ENCODE peak calls at places on chromosomes 3 and 15, in four cellular contexts. L, E, J and W are unnamed samples.

GRCh38 chr3:66490214-66490613 is 10.6 kb downstream of the LRIG1 start:
- DNase-seq in L (peak), J (no peak), E (peak), W (peak)

GRCh38 chr3:63809607-63810006 is 9.5 kb upstream of the C3orf49 start:
- DNase-seq in J (no peak), E (no peak), L (no peak), W (no peak)

GRCh38 chr15:23038741-23039150 is 623 bp downstream of the TUBGCP5 start:
- DNase-seq in J (no peak), E (no peak), L (no peak), W (peak)

GRCh38 chr3:100033814-100034490 is 80.3 kb downstream of the FILIP1L start:
- DNase-seq in L (no peak), J (no peak), E (no peak), W (no peak)

GRCh38 chr3:173584834-173585831 is 187.6 kb downstream of the NLGN1 start:
- DNase-seq in J (peak), L (peak), E (no peak), W (no peak)

GRCh38 chr3:114928989-114929620 is 218.0 kb downstream of the ZBTB20 start:
- DNase-seq in J (no peak), L (no peak), E (no peak), W (no peak)

GRCh38 chr3:5194341-5194740 is 6.8 kb downstream of the EDEM1 start:
- DNase-seq in L (peak), J (no peak), E (no peak), W (no peak)

GRCh38 chr3:134796313-134797079 is 1.4 kb downstream of the EPHB1 start:
- DNase-seq in L (no peak), E (no peak), J (no peak), W (no peak)

GRCh38 chr3:8838765-8839423 is 69.5 kb upstream of the OXTR start:
- DNase-seq in E (no peak), L (no peak), J (no peak), W (no peak)

GRCh38 chr3:130849111-130849552 is 44.8 kb upstream of the ATP2C1 start:
- DNase-seq in L (peak), J (no peak), E (no peak), W (peak)

GRCh38 chr3:34444137-34444536 is 645.7 kb downstream of the PDCD6IP start:
- DNase-seq in E (no peak), L (no peak), J (no peak), W (no peak)

GRCh38 chr3:154801729-154802128 is 278.4 kb upstream of the MME start:
- DNase-seq in E (no peak), L (no peak), J (no peak), W (no peak)

GRCh38 chr15:38274135-38274534 is 21.5 kb downstream of the SPRED1 start:
- DNase-seq in J (no peak), E (no peak), L (peak), W (peak)

GRCh38 chr3:171606151-171606751 is 146.0 kb upstream of the TNIK start:
- DNase-seq in E (no peak), L (no peak), J (no peak), W (no peak)

GRCh38 chr3:188728371-188728896 is 443.3 kb upstream of the TPRG1 start:
- DNase-seq in J (no peak), L (peak), E (no peak), W (no peak)

GRCh38 chr3:183331518-183331917 is 78.5 kb downstream of the B3GNT5 start:
- DNase-seq in E (no peak), J (no peak), L (no peak), W (no peak)

GRCh38 chr3:197373096-197373495 is 74.7 kb upstream of the DLG1 start:
- DNase-seq in L (no peak), J (peak), E (no peak), W (no peak)

GRCh38 chr3:197372076-197372661 is 73.8 kb upstream of the DLG1 start:
- DNase-seq in L (no peak), E (peak), J (peak), W (no peak)

GRCh38 chr3:197368821-197369220 is 70.4 kb upstream of the DLG1 start:
- DNase-seq in E (no peak), J (peak), L (no peak), W (no peak)

GRCh38 chr3:197369545-197369944 is 71.1 kb upstream of the DLG1 start:
- DNase-seq in J (peak), E (no peak), L (no peak), W (no peak)

DNA sequence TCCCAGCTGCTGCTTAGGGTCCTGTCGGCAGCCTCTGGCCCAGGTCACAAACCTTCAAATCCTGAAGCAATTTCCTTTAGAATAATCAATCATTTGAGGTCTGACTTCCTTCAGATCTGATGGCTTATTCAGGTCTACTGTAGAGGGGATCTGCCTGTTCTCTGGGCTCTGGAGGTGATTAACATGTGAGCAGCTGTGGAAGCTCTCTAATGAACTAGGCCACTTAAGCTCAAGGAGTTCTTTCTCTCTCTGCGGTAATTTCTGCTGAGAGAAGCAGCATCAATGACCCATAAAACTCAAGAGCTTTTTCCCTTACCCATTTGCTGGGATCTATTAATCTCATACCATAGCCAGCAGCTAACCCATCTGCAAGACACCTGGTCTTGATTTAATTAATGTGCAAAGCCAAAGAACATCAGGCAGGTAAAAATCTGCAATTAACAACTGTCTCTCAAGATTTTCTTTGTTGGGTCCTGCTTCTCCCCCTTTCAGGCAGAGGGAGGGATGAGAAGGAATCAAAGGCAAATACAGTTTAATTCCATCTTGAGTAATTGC is 73.2 kb upstream of the DLG1 start:
- DNase-seq in E (no peak), L (no peak), J (peak), W (no peak)
- H3K4me3 ChIP-seq in E (no peak), L (no peak), J (no peak), W (no peak)

GRCh38 chr15:65368300-65368617 is 9.5 kb downstream of the IGDCC3 start:
- DNase-seq in E (no peak), J (no peak), L (no peak), W (no peak)
- H3K4me3 ChIP-seq in E (no peak), J (no peak), L (no peak), W (no peak)

GRCh38 chr3:113143353-113143752 is 68.0 kb upstream of the BOC start:
- DNase-seq in E (no peak), L (no peak), J (no peak), W (no peak)

GRCh38 chr3:113140876-113141275 is 70.5 kb upstream of the BOC start:
- DNase-seq in L (no peak), E (no peak), J (no peak), W (no peak)

GRCh38 chr3:113141543-113141942 is 69.8 kb upstream of the BOC start:
- DNase-seq in L (no peak), J (no peak), E (no peak), W (no peak)

GRCh38 chr3:113138839-113139743 is 72.3 kb upstream of the BOC start:
- DNase-seq in L (no peak), E (no peak), J (no peak), W (no peak)

DNA sequence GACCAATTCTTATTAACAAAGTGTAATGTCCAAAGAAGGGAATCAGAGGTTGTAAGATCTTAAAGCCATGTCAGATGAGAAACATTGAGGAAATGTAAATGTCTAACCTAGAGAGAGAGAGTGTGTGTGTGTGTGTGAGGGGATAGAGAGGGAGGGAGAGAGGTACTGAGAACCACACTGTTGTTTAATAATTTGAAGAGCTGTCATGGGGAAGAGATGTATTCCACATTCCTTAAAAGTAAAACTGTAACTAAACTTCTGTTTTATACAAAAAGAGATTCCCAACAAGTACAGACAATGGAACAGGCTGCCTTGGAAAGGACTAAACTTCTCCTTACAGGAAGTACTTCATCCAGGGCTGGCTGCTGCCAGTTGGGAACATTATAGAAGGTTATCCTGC is 68.9 kb upstream of the BOC start:
- DNase-seq in E (no peak), J (no peak), L (no peak), W (no peak)
- H3K4me3 ChIP-seq in E (no peak), J (no peak), L (no peak), W (no peak)

DNA sequence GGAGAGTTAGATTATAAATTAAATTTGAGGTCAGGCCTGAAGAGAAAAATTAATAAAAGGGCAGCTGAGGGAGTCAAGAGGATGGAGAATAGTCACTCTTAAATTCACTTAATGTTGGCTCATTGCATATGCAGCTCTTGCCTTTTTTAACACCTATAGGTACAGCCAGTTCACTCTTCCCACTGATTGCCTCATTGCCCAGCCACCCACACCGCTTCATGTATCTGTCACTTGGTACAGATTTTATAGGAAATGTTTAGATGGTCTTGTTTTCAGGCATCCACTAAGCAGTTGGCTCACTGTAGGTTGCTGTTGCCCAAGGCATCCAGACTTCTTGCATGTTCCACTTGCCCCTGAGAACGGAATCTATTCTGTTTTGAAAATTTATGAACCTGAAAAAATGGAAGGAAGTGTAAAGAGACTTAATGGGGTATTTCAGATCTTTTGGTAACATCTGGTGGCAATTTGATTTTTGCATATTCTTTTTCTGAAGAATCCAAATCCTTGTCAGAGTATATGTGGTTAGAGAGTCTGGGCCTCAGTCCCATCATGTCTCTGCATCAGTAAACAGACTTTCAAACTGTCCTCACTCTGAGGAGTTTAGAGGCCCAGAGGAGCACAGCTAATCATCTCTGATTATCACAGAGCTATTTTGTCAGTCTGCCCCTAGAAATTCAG is 151.9 kb downstream of the RBPMS2 start:
- DNase-seq in J (no peak), E (no peak), L (no peak), W (no peak)
- H3K4me3 ChIP-seq in J (no peak), E (no peak), L (no peak), W (no peak)

GRCh38 chr15:33296856-33297255 is 13.9 kb upstream of the RYR3 start:
- DNase-seq in E (no peak), J (no peak), L (no peak), W (no peak)
- H3K4me3 ChIP-seq in E (no peak), J (no peak), L (no peak), W (no peak)

DNA sequence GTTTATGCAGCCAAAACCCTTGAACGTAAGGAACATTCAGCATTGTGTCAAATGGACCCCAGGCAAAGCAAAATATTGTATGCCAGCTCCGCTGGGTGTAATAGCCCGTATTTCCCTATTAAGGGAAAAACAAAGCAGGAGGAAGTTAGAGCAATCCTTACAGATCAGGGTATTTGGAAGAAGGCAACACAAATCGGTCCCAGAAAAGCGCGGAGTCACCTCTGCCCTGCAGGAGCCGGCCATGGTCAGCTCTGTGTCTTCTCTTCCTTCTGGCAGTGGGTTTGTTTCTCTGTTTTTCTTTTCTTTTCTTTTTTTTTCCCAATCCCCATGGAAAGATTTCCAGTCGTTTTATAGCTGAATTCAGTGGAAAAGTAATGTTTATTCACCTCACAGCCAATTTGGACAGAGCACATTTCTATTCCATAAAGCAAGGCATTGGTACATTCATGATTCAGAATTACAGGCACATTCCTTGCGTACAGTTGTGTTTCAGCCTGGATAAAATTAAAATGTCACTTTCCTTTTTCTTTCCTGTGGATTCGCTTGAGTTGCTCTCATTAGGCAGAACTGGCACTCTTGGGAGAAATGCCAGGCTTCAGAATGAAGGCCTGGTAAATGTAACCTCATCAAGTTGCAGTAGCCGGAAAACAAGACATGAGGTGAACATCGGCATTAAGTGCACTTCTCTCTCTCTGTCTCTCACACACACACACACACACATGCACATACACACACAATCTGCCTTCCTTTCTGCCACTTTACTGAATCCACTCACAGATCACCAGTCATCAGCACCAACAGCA is 204.5 kb upstream of the UBE2E1 start:
- DNase-seq in E (no peak), L (no peak), J (no peak), W (no peak)
- H3K4me3 ChIP-seq in E (no peak), L (no peak), J (no peak), W (no peak)

DNA sequence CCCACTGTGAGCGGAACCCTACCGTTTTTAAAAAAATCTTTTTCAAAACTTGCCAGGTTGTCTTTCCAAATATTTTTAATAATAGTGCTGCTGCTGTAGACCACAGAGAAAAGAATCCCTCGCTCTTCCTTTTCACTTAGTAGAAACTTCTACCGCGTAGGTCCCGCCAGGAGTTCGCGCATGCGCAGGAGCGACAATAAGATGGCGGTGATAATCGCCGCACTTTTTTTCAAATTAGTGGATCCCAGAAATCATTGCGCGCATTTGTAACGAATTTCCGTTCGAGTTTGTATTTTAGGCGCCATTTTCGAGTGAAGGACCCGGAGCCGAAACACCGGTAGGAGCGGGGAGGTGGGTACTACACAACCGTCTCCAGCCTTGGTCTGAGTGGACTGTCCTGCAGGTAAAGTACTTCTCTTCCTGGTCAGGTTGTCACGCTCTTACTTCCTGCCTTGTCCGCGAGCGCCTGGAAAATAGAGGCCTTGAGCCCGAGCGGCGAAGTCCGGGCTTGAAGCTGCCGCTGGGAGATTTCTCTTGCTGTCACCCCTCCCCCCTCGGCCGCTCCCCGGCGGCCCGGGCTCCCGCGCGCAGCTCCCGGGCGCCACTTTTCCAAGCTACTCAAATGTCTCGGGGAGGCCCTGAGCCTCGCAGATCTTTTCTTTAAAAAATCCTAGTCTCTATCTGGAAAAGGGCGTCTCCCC is at the start of gene SMC4:
- DNase-seq in J (peak), L (peak), E (peak), W (peak)
- H3K4me3 ChIP-seq in J (peak), L (peak), E (peak), W (peak)

DNA sequence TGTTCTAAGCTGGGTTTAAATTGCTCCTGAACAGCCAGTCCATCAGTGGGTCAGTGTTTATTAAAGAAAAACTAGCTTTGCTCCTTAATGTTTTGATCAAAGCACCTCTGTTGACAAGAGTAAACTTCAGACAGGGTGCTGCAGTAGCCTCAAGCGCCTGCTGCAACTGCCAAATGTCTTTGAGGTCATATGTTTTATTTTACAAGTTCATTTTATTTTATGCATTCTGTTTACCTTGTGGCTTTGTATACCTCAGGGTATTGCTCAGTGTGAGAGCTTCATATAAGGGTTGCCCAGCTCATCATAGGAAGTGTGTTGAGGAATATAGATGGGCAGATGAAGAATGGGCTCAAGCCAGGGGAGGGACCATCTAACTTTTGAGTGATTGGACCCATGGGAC is 8.5 kb downstream of the MYZAP start:
- DNase-seq in E (no peak), J (no peak), L (no peak), W (no peak)
- H3K4me3 ChIP-seq in E (no peak), J (peak), L (no peak), W (no peak)

DNA sequence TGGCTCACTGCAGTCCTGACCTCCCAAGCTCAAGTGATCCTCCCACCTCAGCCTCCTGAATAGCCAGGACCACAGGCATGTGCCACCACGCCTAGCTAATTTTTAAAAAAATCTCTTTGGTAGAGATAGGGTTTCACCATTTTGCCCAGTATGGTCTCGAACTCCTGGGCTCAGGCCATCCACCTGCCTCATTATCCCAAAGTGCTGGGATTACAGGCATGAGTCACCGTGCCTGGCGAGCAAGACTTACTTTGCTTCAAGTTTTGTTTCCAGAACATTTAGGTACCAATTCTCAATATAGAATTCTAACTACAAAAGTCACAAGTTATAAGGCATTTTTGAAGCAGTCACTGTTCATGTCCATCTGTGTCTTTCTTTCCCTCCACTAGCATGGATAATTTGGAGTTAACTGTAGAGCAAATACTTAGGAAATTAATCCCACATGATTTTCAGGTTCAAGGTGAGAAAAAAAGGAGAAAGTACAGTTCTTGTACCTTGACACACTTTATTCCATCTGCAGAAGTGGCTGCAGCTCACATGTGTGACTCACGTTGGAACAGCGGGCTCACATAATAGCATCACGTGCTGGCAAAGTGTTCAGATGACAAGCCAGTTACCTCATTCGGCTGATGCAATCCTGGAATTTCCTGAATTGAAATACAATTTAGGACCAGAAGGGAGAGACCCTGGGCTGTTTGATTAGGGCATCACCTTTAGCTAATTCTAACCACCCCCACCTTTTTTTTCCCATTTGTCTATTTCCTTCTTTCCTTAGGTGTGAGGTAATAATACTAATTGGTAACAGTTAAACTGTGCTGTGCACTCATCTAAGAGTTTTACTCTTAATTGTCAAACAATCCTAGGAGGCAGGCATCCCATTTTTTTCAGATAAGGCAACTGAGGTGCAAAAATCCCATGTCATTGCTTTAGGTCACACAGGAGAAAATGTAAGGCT is 46.9 kb upstream of the NEDD4 start:
- DNase-seq in J (peak), E (peak), L (no peak), W (no peak)
- H3K4me3 ChIP-seq in J (no peak), E (no peak), L (no peak), W (no peak)